ENCODE peak calls at places on chromosome 20, in seven cellular contexts. V is stimulated activated CD4-positive, alpha-beta T cell treated with anti-CD3 and anti-CD28 coated beads, Interleukin-4, amount 100 ng/mL, for 24 hours; Z is GM10248; U is GM23248; P is activated gamma-delta T cell treated with anti-CD3 and anti-CD28 coated beads, Interleukin-2, amount 50 U/mL, for 16 hours; G is fibroblast of villous mesenchyme; F is pons. O is an unnamed sample.

GRCh38 chr20:50462093-50462685 is 48.0 kb upstream of the PTPN1 start:
- DNase-seq in U (no peak), P (no peak), Z (no peak), G (peak; percentile 45), F (no peak), V (no peak), O (no peak)

GRCh38 chr20:10783660-10784336 is 110.0 kb upstream of the JAG1 start:
- DNase-seq in V (no peak), P (no peak), Z (no peak), F (no peak), G (no peak), U (no peak), O (no peak)

GRCh38 chr20:17650816-17651760 is 31.0 kb downstream of the RRBP1 start:
- DNase-seq in P (no peak), V (no peak), Z (no peak), F (no peak), U (peak; percentile 84), G (peak; percentile 73), O (no peak)

GRCh38 chr20:58883243-58883691 is 30.8 kb downstream of the GNAS start:
- DNase-seq in G (no peak), V (no peak), P (no peak), F (no peak), Z (no peak), U (peak; percentile 21), O (no peak)

GRCh38 chr20:44516491-44516890 is 5.4 kb downstream of the SERINC3 start:
- DNase-seq in Z (no peak), P (no peak), F (peak; percentile 18), U (peak; percentile 80), G (no peak), V (no peak), O (no peak)

GRCh38 chr20:43558412-43559146 is at the start of gene SGK2:
- DNase-seq in V (no peak), Z (no peak), G (no peak), F (no peak), P (no peak), U (peak; percentile 29), O (no peak)

GRCh38 chr20:12886618-12887363 is 122.0 kb upstream of the SPTLC3 start:
- DNase-seq in G (no peak), Z (no peak), P (no peak), V (no peak), F (no peak), U (no peak), O (no peak)

GRCh38 chr20:14116037-14116436 is 120.7 kb downstream of the MACROD2 start:
- DNase-seq in V (no peak), U (no peak), F (no peak), P (no peak), G (no peak), Z (no peak), O (no peak)

GRCh38 chr20:10314198-10314597 is 95.6 kb downstream of the SNAP25 start:
- DNase-seq in F (no peak), V (no peak), U (peak; percentile 42), G (peak; percentile 44), P (no peak), Z (no peak), O (no peak)

GRCh38 chr20:38152175-38153010 is 12.7 kb downstream of the TGM2 start:
- DNase-seq in P (no peak), U (peak; percentile 68), G (peak; percentile 81), F (no peak), Z (peak; percentile 84), V (no peak), O (no peak)

GRCh38 chr20:3168079-3168828 is 5.1 kb downstream of the LZTS3 start:
- DNase-seq in Z (no peak), G (no peak), U (no peak), V (no peak), P (no peak), F (no peak), O (no peak)

GRCh38 chr20:31562241-31562640 is 42.8 kb upstream of the ID1 start:
- DNase-seq in V (no peak), G (no peak), P (no peak), F (no peak), U (no peak), Z (no peak), O (no peak)

GRCh38 chr20:1818895-1819294 is 76.3 kb upstream of the SIRPA start:
- DNase-seq in Z (no peak), V (no peak), U (no peak), F (no peak), G (no peak), P (no peak), O (no peak)

GRCh38 chr20:41293269-41294037 is 24.1 kb downstream of the ZHX3 start:
- DNase-seq in V (no peak), U (peak; percentile 48), P (no peak), F (no peak), G (peak; percentile 79), Z (no peak), O (no peak)

GRCh38 chr20:58642465-58642864 is 8.6 kb upstream of the STX16 start:
- DNase-seq in P (no peak), Z (no peak), V (no peak), F (no peak), G (no peak), U (no peak), O (no peak)

GRCh38 chr20:1528811-1529210 is 28.7 kb downstream of the SIRPD start:
- DNase-seq in P (no peak), G (peak; percentile 11), Z (no peak), F (no peak), V (no peak), U (peak; percentile 48), O (no peak)

GRCh38 chr20:30912006-30912660 is 345.3 kb upstream of the DEFB115 start:
- DNase-seq in V (no peak), U (peak; percentile 53), G (no peak), F (no peak), Z (no peak), P (no peak), O (no peak)

GRCh38 chr20:43843096-43843964 is 71.3 kb upstream of the TOX2 start:
- DNase-seq in G (peak; percentile 78), V (no peak), U (peak; percentile 92), Z (no peak), P (no peak), F (no peak), O (no peak)

GRCh38 chr20:38197217-38198008 is 32.3 kb upstream of the TGM2 start:
- DNase-seq in G (no peak), U (no peak), P (no peak), Z (no peak), V (no peak), F (no peak), O (no peak)

GRCh38 chr20:64188682-64189529 is 24.7 kb downstream of the MYT1 start:
- DNase-seq in G (peak; percentile 6), V (no peak), P (no peak), U (peak; percentile 49), F (peak; percentile 58), Z (no peak), O (peak; percentile 87)

GRCh38 chr20:2688041-2688591 is 4.5 kb upstream of the EBF4 start:
- DNase-seq in U (peak; percentile 59), Z (peak; percentile 68), G (peak; percentile 63), P (peak; percentile 66), F (peak; percentile 42), V (peak; percentile 79), O (peak; percentile 47)

GRCh38 chr20:59807909-59808728 is 125.3 kb downstream of the SYCP2 start:
- DNase-seq in F (no peak), P (no peak), V (no peak), Z (no peak), U (no peak), G (no peak), O (no peak)

O was measured in D721Med.